ENCODE peak calls at places on chromosomes 6 and 20, in ten cellular contexts. S is Calu3, Z is WTC11, K is cardiac fibroblast, C is psoas muscle, A is lower leg skin, M is progenitor cell of endocrine pancreas, R is neural progenitor cell, W is PC-9, U is AG04450. N is an unnamed sample.

GRCh38 chr6:70310063-70310694 is 7.3 kb upstream of the COL9A1 start:
- DNase-seq in U (no peak), C (no peak), A (no peak), S (peak; percentile 48), R (peak; percentile 39), Z (no peak), M (no peak), K (peak; percentile 56), W (no peak), N (peak; percentile 13)

GRCh38 chr6:37658121-37658520 is 39.6 kb downstream of the MDGA1 start:
- DNase-seq in M (no peak), K (no peak), R (no peak), C (no peak), S (no peak), A (no peak), W (no peak), Z (no peak), U (no peak), N (no peak)

GRCh38 chr6:44078795-44079671 is 48.2 kb downstream of the MRPL14 start:
- DNase-seq in A (peak; percentile 84), C (peak; percentile 76), W (peak; percentile 79), S (peak; percentile 93), Z (peak; percentile 86), M (peak; percentile 70), K (peak; percentile 77), R (peak; percentile 81), U (no peak), N (peak; percentile 80)

GRCh38 chr6:37323568-37323967 is 30.2 kb upstream of the RNF8 start:
- DNase-seq in M (no peak), A (no peak), Z (no peak), K (peak; percentile 63), S (no peak), U (no peak), W (no peak), R (no peak), C (no peak), N (no peak)

GRCh38 chr6:164398647-164399046 is 910.8 kb downstream of the C6orf118 start:
- DNase-seq in C (no peak), U (no peak), Z (no peak), A (no peak), R (no peak), K (no peak), S (no peak), M (no peak), W (no peak), N (no peak)

GRCh38 chr6:160973311-160973710 is 18.3 kb upstream of the MAP3K4 start:
- DNase-seq in Z (no peak), M (no peak), K (peak; percentile 89), C (peak; percentile 66), W (no peak), R (no peak), S (no peak), U (no peak), A (no peak), N (no peak)

GRCh38 chr20:61762208-61762710 is 303.4 kb downstream of the TAF4 start:
- DNase-seq in K (no peak), W (no peak), U (no peak), Z (no peak), S (no peak), A (no peak), C (no peak), M (no peak), R (no peak), N (no peak)

GRCh38 chr6:82436740-82437139 is 73.1 kb downstream of the TPBG start:
- DNase-seq in A (no peak), R (no peak), U (no peak), M (no peak), W (no peak), C (no peak), Z (no peak), S (no peak), K (no peak), N (no peak)

GRCh38 chr6:26295691-26296555 is 69.1 kb upstream of the BTN3A2 start:
- DNase-seq in Z (no peak), U (no peak), R (no peak), M (no peak), S (peak; percentile 75), K (peak; percentile 67), C (peak; percentile 65), A (no peak), W (peak; percentile 70), N (no peak)

GRCh38 chr6:26299286-26300042 is 65.5 kb upstream of the BTN3A2 start:
- DNase-seq in A (no peak), Z (peak; percentile 62), W (no peak), R (peak; percentile 51), U (no peak), S (no peak), K (no peak), M (no peak), C (no peak), N (no peak)

GRCh38 chr6:26296556-26296856 is 68.5 kb upstream of the BTN3A2 start:
- DNase-seq in R (no peak), S (no peak), M (no peak), A (no peak), K (no peak), W (no peak), U (no peak), Z (no peak), C (no peak), N (no peak)

GRCh38 chr6:26294276-26294675 is 70.7 kb upstream of the BTN3A2 start:
- DNase-seq in U (no peak), C (peak; percentile 54), W (no peak), A (no peak), R (no peak), S (no peak), K (no peak), Z (no peak), M (no peak), N (no peak)

DNA sequence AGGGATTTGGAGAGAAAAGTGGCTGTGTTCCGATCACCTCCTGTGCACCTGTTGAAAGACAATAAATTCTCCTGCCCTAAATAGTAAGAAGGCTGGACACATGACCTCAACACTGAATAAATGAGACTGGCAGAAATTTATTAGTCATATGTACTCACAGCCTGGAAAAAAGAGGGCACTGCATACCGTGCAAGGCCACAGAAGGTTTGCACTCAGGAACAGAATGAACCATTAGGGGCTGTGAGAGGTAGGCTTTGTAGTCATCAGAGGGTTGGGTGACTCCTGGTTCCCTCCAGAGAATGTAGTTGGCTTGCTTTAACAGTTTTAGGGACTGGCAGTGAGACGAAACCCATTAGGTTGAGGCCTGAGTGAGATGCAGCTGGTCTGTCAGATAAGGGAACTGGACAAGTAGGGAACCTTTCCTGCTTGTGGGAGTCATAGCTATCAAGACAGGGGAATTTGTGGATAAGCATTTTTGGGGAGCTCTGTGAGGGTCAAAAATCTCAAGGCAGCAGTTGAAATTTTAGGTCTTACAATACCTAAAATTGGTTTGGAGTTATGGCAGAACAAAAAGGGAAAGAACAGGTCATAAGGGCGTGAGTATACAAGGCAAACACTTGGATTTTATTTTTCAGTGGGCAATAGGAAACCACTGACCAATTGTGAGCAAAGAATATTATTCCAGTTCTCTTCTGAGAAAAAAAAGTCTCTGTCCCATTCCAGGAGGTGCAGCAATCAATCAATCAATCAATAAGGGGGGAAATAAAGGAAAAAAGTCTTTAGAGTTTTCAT is 67.9 kb upstream of the BTN3A2 start:
- DNase-seq in W (no peak), M (no peak), C (peak; percentile 59), R (no peak), S (no peak), A (no peak), Z (no peak), U (no peak), K (no peak), N (no peak)
- TF ChIP-seq CTCF in W (no peak), M (no peak), C (no peak), R (no peak), S (no peak), A (no peak), Z (no peak), U (no peak), K (no peak), N (no peak)

GRCh38 chr20:33936651-33937050 is 57.1 kb upstream of the RALY start:
- DNase-seq in A (no peak), S (no peak), W (no peak), M (no peak), U (no peak), R (no peak), C (no peak), K (no peak), Z (no peak), N (no peak)

GRCh38 chr20:33927703-33928102 is 66.0 kb upstream of the RALY start:
- DNase-seq in M (no peak), A (no peak), R (no peak), C (no peak), K (no peak), W (no peak), S (no peak), U (no peak), Z (no peak), N (no peak)

GRCh38 chr20:33929917-33930316 is 63.8 kb upstream of the RALY start:
- DNase-seq in C (no peak), R (no peak), K (no peak), A (no peak), S (no peak), W (no peak), Z (no peak), M (no peak), U (no peak), N (no peak)

GRCh38 chr20:33933469-33933909 is 60.2 kb upstream of the RALY start:
- DNase-seq in U (no peak), A (peak; percentile 60), C (peak; percentile 75), Z (peak; percentile 71), R (peak; percentile 71), K (peak; percentile 80), M (no peak), W (peak; percentile 15), S (peak; percentile 63), N (peak; percentile 55)
- TF ChIP-seq CTCF in U (peak; percentile 55), A (no peak), C (peak; percentile 43), Z (no peak), R (peak; percentile 60), K (peak; percentile 56), M (peak; percentile 49), W (peak; percentile 39), S (peak; percentile 14), N (no peak)

DNA sequence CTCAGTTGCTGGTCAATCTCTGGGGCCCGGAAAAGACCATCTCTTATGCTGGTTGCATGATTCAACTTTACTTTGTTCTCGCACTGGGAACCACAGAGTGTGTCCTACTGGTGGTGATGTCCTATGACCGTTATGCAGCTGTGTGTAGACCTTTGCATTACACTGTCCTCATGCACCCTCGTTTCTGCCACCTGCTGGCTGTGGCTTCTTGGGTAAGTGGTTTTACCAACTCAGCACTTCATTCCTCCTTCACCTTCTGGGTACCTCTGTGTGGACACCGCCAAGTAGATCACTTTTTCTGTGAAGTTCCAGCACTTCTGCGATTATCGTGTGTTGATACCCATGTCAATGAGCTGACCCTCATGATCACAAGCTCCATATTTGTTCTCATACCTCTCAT is 4.3 kb downstream of the OR2J3 start:
- DNase-seq in Z (peak; percentile 21), R (no peak), W (peak; percentile 2), C (no peak), M (no peak), A (no peak), S (peak; percentile 34), U (no peak), K (no peak), N (no peak)
- TF ChIP-seq CTCF in Z (no peak), R (no peak), W (no peak), C (no peak), M (no peak), A (no peak), S (no peak), U (no peak), K (no peak), N (no peak)

GRCh38 chr6:152950240-152950639 is 32.6 kb downstream of the FBXO5 start:
- DNase-seq in W (no peak), S (no peak), K (no peak), M (no peak), C (no peak), Z (no peak), U (no peak), A (no peak), R (no peak), N (no peak)

GRCh38 chr6:152954443-152954842 is 28.4 kb downstream of the FBXO5 start:
- DNase-seq in K (no peak), R (no peak), U (no peak), S (no peak), M (no peak), Z (no peak), W (no peak), C (no peak), A (no peak), N (no peak)

GRCh38 chr6:152952045-152952444 is 30.8 kb downstream of the FBXO5 start:
- DNase-seq in U (no peak), C (no peak), A (no peak), W (peak; percentile 5), R (no peak), M (no peak), K (peak; percentile 20), S (no peak), Z (no peak), N (no peak)

GRCh38 chr6:152948150-152948768 is 34.6 kb downstream of the FBXO5 start:
- DNase-seq in A (no peak), R (peak; percentile 56), U (peak; percentile 3), S (peak; percentile 6), M (no peak), K (peak; percentile 66), C (no peak), W (no peak), Z (no peak), N (peak; percentile 12)

DNA sequence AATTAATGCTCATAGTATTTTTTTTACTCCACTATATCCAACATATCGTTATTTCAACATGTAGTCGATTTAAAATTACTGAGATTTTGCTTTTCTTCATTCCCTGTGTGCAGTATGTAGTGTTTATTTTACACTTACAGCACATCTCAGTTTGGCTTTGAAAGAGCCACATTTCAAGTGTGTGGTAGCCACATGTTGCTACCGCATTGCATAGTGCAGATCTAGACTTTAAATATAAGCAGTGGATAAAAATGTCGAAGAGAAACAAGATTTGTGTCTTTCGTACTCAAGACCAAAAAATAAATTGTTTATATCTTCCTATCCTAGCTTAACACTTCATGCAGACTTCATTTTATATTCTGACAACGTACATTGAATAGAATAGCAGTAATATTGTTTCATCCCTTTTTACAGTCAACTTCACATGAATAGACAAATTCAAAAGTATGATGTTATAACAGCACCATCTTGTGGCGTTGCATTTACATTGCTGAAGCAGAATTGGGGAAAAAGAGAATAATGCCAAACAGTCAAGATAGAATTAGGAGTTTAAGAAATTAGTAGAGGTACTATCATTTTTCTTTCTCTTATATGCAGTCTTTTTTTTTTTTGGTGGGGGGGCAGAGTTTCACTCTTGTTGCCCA is 29.9 kb downstream of the FBXO5 start:
- DNase-seq in C (no peak), S (no peak), K (peak; percentile 61), R (peak; percentile 37), Z (no peak), A (no peak), U (no peak), M (no peak), W (no peak), N (peak; percentile 13)
- TF ChIP-seq CTCF in C (peak; percentile 30), S (peak; percentile 13), K (peak; percentile 57), R (peak; percentile 75), Z (no peak), A (no peak), U (peak; percentile 68), M (peak; percentile 64), W (peak; percentile 61), N (peak; percentile 48)